ENCODE peak calls at places on chromosomes 5 and 9, in nine cellular contexts. One of them, this sample, is unnamed.

GRCh38 chr5:109857405-109858031 is 167.8 kb downstream of the MAN2A1 start:
- DNase-seq in GM23338: no peak
- DNase-seq in stomach: no peak
- DNase-seq in HL-60: no peak
- DNase-seq in GM12878: no peak
- DNase-seq in suprapubic skin: no peak
- DNase-seq in spleen: no peak
- DNase-seq in HCT116: no peak
- DNase-seq in K562: no peak
- DNase-seq in this sample: no peak

GRCh38 chr5:83555263-83555662 is 83.7 kb downstream of the VCAN start:
- DNase-seq in GM23338: no peak
- DNase-seq in stomach: no peak
- DNase-seq in HL-60: no peak
- DNase-seq in GM12878: no peak
- DNase-seq in suprapubic skin: no peak
- DNase-seq in spleen: no peak
- DNase-seq in HCT116: no peak
- DNase-seq in K562: no peak
- DNase-seq in this sample: no peak

GRCh38 chr5:80926979-80927656 is 33.0 kb upstream of the RASGRF2 start:
- DNase-seq in GM23338: no peak
- DNase-seq in stomach: no peak
- DNase-seq in HL-60: no peak
- DNase-seq in GM12878: no peak
- DNase-seq in suprapubic skin: no peak
- DNase-seq in spleen: no peak
- DNase-seq in HCT116: no peak
- DNase-seq in K562: no peak
- DNase-seq in this sample: no peak

GRCh38 chr9:115520626-115521025 is 402.7 kb upstream of the TNC start:
- DNase-seq in GM23338: no peak
- DNase-seq in stomach: no peak
- DNase-seq in HL-60: no peak
- DNase-seq in GM12878: no peak
- DNase-seq in suprapubic skin: no peak
- DNase-seq in spleen: no peak
- DNase-seq in HCT116: no peak
- DNase-seq in K562: no peak
- DNase-seq in this sample: no peak

GRCh38 chr5:14038341-14038959 is 94.0 kb upstream of the DNAH5 start:
- DNase-seq in GM23338: no peak
- DNase-seq in stomach: no peak
- DNase-seq in HL-60: no peak
- DNase-seq in GM12878: no peak
- DNase-seq in suprapubic skin: no peak
- DNase-seq in spleen: no peak
- DNase-seq in HCT116: peak
- DNase-seq in K562: peak
- DNase-seq in this sample: no peak

GRCh38 chr5:69206528-69207190 is 17.3 kb downstream of the CENPH start:
- DNase-seq in GM23338: no peak
- DNase-seq in stomach: peak
- DNase-seq in HL-60: no peak
- DNase-seq in GM12878: no peak
- DNase-seq in suprapubic skin: no peak
- DNase-seq in spleen: no peak
- DNase-seq in HCT116: peak
- DNase-seq in K562: no peak
- DNase-seq in this sample: no peak

GRCh38 chr9:18335825-18336224 is 138.1 kb upstream of the ADAMTSL1 start:
- DNase-seq in GM23338: no peak
- DNase-seq in stomach: no peak
- DNase-seq in HL-60: no peak
- DNase-seq in GM12878: no peak
- DNase-seq in suprapubic skin: no peak
- DNase-seq in spleen: no peak
- DNase-seq in HCT116: no peak
- DNase-seq in K562: no peak
- DNase-seq in this sample: no peak

GRCh38 chr9:137314561-137315560 is 12.8 kb upstream of the NRARP start:
- DNase-seq in GM23338: no peak
- DNase-seq in stomach: no peak
- DNase-seq in HL-60: no peak
- DNase-seq in GM12878: no peak
- DNase-seq in suprapubic skin: peak
- DNase-seq in spleen: peak
- DNase-seq in HCT116: no peak
- DNase-seq in K562: no peak
- DNase-seq in this sample: peak

GRCh38 chr9:35940474-35941467 is 17.2 kb downstream of the OR2S2 start:
- DNase-seq in GM23338: no peak
- DNase-seq in stomach: no peak
- DNase-seq in HL-60: no peak
- DNase-seq in GM12878: no peak
- DNase-seq in suprapubic skin: no peak
- DNase-seq in spleen: no peak
- DNase-seq in HCT116: no peak
- DNase-seq in K562: no peak
- DNase-seq in this sample: no peak

GRCh38 chr5:149060325-149060724 is 2.5 kb downstream of the SH3TC2 start:
- DNase-seq in GM23338: no peak
- DNase-seq in stomach: peak
- DNase-seq in HL-60: no peak
- DNase-seq in GM12878: no peak
- DNase-seq in suprapubic skin: no peak
- DNase-seq in spleen: no peak
- DNase-seq in HCT116: no peak
- DNase-seq in K562: peak
- DNase-seq in this sample: no peak

GRCh38 chr9:8266861-8267260 is 467.3 kb upstream of the DMAC1 start:
- DNase-seq in GM23338: no peak
- DNase-seq in stomach: no peak
- DNase-seq in HL-60: no peak
- DNase-seq in GM12878: no peak
- DNase-seq in suprapubic skin: no peak
- DNase-seq in spleen: no peak
- DNase-seq in HCT116: no peak
- DNase-seq in K562: no peak
- DNase-seq in this sample: no peak

GRCh38 chr5:58241383-58241782 is 218.5 kb downstream of the PLK2 start:
- DNase-seq in GM23338: no peak
- DNase-seq in stomach: no peak
- DNase-seq in HL-60: no peak
- DNase-seq in GM12878: no peak
- DNase-seq in suprapubic skin: no peak
- DNase-seq in spleen: no peak
- DNase-seq in HCT116: no peak
- DNase-seq in K562: no peak
- DNase-seq in this sample: no peak

GRCh38 chr9:136443087-136443486 is 3.4 kb upstream of the INPP5E start:
- DNase-seq in GM23338: no peak
- DNase-seq in stomach: no peak
- DNase-seq in HL-60: no peak
- DNase-seq in GM12878: no peak
- DNase-seq in suprapubic skin: no peak
- DNase-seq in spleen: no peak
- DNase-seq in HCT116: no peak
- DNase-seq in K562: no peak
- DNase-seq in this sample: no peak

GRCh38 chr5:169746147-169746694 is 109.1 kb downstream of the DOCK2 start:
- DNase-seq in GM23338: no peak
- DNase-seq in stomach: no peak
- DNase-seq in HL-60: no peak
- DNase-seq in GM12878: peak
- DNase-seq in suprapubic skin: no peak
- DNase-seq in spleen: no peak
- DNase-seq in HCT116: no peak
- DNase-seq in K562: peak
- DNase-seq in this sample: no peak

GRCh38 chr9:131885144-131885609 is 145.3 kb upstream of the RAPGEF1 start:
- DNase-seq in GM23338: no peak
- DNase-seq in stomach: peak
- DNase-seq in HL-60: no peak
- DNase-seq in GM12878: no peak
- DNase-seq in suprapubic skin: peak
- DNase-seq in spleen: no peak
- DNase-seq in HCT116: no peak
- DNase-seq in K562: no peak
- DNase-seq in this sample: no peak

GRCh38 chr5:52964138-52964537 is 25.0 kb upstream of the ITGA2 start:
- DNase-seq in GM23338: no peak
- DNase-seq in stomach: no peak
- DNase-seq in HL-60: no peak
- DNase-seq in GM12878: no peak
- DNase-seq in suprapubic skin: no peak
- DNase-seq in spleen: no peak
- DNase-seq in HCT116: no peak
- DNase-seq in K562: no peak
- DNase-seq in this sample: no peak

GRCh38 chr9:7461791-7462190 is 337.8 kb downstream of the DMAC1 start:
- DNase-seq in GM23338: no peak
- DNase-seq in stomach: no peak
- DNase-seq in HL-60: no peak
- DNase-seq in GM12878: no peak
- DNase-seq in suprapubic skin: no peak
- DNase-seq in spleen: no peak
- DNase-seq in HCT116: no peak
- DNase-seq in K562: no peak
- DNase-seq in this sample: no peak

GRCh38 chr5:168765220-168766037 is 186.3 kb upstream of the PANK3 start:
- DNase-seq in GM23338: no peak
- DNase-seq in stomach: no peak
- DNase-seq in HL-60: no peak
- DNase-seq in GM12878: no peak
- DNase-seq in suprapubic skin: no peak
- DNase-seq in spleen: no peak
- DNase-seq in HCT116: no peak
- DNase-seq in K562: no peak
- DNase-seq in this sample: no peak

DNA sequence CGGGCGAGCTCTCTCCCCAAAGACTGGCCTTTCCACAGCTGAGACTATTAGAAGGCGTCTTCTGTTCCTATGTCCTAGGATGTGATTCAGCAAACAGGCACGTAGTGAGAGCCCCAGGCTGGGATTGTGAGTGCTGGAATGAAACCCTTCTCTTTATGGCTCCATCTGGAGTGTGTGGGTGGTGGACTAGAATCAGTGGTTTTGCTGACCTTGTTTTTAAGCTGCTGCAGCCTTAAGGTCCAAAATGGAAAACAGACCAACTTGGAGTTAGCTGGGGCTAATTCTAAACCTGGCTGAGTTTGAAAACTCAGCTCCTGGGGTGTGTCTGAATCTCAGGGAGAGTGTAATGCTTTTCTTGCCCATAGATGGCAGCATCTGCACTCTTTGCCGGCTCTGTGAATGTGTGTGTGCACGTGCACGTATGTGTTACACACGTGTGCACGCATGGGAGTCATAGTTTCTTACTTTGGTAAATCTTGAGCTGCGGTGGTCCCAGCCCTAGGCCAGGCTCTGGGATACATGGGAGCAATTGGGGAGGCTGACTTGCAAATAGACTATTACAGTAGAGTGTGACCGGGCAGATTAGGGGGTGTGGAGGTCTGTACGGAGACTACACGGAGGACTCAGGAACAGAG is 10.7 kb downstream of the GSN start:
- DNase-seq in GM23338: peak
- DNase-seq in stomach: peak
- DNase-seq in HL-60: peak
- DNase-seq in GM12878: peak
- DNase-seq in suprapubic skin: peak
- DNase-seq in spleen: no peak
- DNase-seq in HCT116: peak
- DNase-seq in K562: peak
- DNase-seq in this sample: peak
- TF ChIP-seq POLR2AphosphoS5 in GM23338: no peak
- TF ChIP-seq POLR2AphosphoS5 in stomach: peak
- TF ChIP-seq POLR2AphosphoS5 in HL-60: peak
- TF ChIP-seq POLR2AphosphoS5 in GM12878: no peak
- TF ChIP-seq POLR2AphosphoS5 in suprapubic skin: peak
- TF ChIP-seq POLR2AphosphoS5 in spleen: no peak
- TF ChIP-seq POLR2AphosphoS5 in HCT116: no peak
- TF ChIP-seq POLR2AphosphoS5 in K562: no peak
- TF ChIP-seq POLR2AphosphoS5 in this sample: peak

GRCh38 chr9:98193336-98193944 is 1.0 kb upstream of the CORO2A start:
- DNase-seq in GM23338: no peak
- DNase-seq in stomach: no peak
- DNase-seq in HL-60: no peak
- DNase-seq in GM12878: no peak
- DNase-seq in suprapubic skin: no peak
- DNase-seq in spleen: no peak
- DNase-seq in HCT116: no peak
- DNase-seq in K562: no peak
- DNase-seq in this sample: no peak
- H3K4me3 ChIP-seq in GM23338: peak
- H3K4me3 ChIP-seq in stomach: peak
- H3K4me3 ChIP-seq in HL-60: peak
- H3K4me3 ChIP-seq in GM12878: peak
- H3K4me3 ChIP-seq in suprapubic skin: peak
- H3K4me3 ChIP-seq in spleen: peak
- H3K4me3 ChIP-seq in HCT116: peak
- H3K4me3 ChIP-seq in K562: peak
- H3K4me3 ChIP-seq in this sample: peak

DNA sequence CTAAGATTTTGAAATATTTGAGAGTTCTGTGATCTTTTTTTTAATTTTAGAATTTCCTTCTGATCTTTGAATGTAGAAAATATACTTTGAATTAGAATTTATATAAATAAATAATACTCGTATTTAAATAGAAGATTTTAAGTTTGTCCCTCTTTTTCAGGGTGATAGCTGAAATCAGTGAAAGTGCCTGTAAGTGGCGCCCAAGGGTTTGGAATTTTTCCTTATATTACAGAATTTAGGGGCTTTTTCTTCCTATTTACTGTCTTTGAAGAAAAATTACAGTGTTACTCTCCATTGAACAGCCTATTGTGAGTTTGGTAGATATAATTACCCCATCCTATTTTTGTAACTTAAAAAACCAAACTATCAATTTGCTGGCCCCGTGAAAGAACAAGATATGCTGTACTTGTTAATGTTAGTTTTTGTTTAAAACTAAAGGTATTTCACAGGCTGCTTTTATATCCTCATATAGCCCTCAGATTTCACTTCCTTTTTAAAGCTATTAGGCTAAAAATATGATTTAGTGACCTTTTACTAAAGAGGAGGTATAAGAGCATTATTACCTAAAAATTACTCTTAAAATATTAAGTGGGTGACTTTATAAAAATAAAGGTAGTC is 3.2 kb downstream of the MAP3K1 start:
- DNase-seq in GM23338: peak
- DNase-seq in stomach: no peak
- DNase-seq in HL-60: no peak
- DNase-seq in GM12878: no peak
- DNase-seq in suprapubic skin: no peak
- DNase-seq in spleen: no peak
- DNase-seq in HCT116: no peak
- DNase-seq in K562: no peak
- DNase-seq in this sample: no peak
- TF ChIP-seq CTCF in GM23338: peak
- TF ChIP-seq CTCF in stomach: no peak
- TF ChIP-seq CTCF in HL-60: no peak
- TF ChIP-seq CTCF in GM12878: peak
- TF ChIP-seq CTCF in suprapubic skin: no peak
- TF ChIP-seq CTCF in spleen: peak
- TF ChIP-seq CTCF in HCT116: peak
- TF ChIP-seq CTCF in K562: no peak
- TF ChIP-seq CTCF in this sample: no peak

GRCh38 chr5:159762921-159763320 is 153.4 kb upstream of the ADRA1B start:
- DNase-seq in GM23338: no peak
- DNase-seq in stomach: no peak
- DNase-seq in HL-60: no peak
- DNase-seq in GM12878: no peak
- DNase-seq in suprapubic skin: no peak
- DNase-seq in spleen: no peak
- DNase-seq in HCT116: no peak
- DNase-seq in K562: no peak
- DNase-seq in this sample: no peak
- TF ChIP-seq POLR2AphosphoS5 in GM23338: no peak
- TF ChIP-seq POLR2AphosphoS5 in stomach: no peak
- TF ChIP-seq POLR2AphosphoS5 in HL-60: no peak
- TF ChIP-seq POLR2AphosphoS5 in GM12878: no peak
- TF ChIP-seq POLR2AphosphoS5 in suprapubic skin: no peak
- TF ChIP-seq POLR2AphosphoS5 in spleen: no peak
- TF ChIP-seq POLR2AphosphoS5 in HCT116: no peak
- TF ChIP-seq POLR2AphosphoS5 in K562: no peak
- TF ChIP-seq POLR2AphosphoS5 in this sample: no peak

This sample was measured in sigmoid colon.